ENCODE peak calls at places on chromosomes 7 and 10, in four cellular contexts. Y is naive thymus-derived CD8-positive, alpha-beta T cell; Z is cardiac muscle cell; R is activated CD8-positive, alpha-beta T cell treated with anti-CD3 and anti-CD28 coated beads for 36 hours. U is an unnamed sample.

GRCh38 chr7:91945476-91945875 is 4.8 kb downstream of the AKAP9 start:
- DNase-seq in Y (no peak), Z (no peak), R (no peak), U (peak; percentile 93)

GRCh38 chr7:38506756-38507155 is 124.4 kb downstream of the AMPH start:
- DNase-seq in Y (no peak), Z (no peak), R (no peak), U (peak; percentile 10)

GRCh38 chr10:114868801-114869200 is 47.2 kb downstream of the FHIP2A start:
- DNase-seq in Y (no peak), Z (no peak), R (no peak), U (peak; percentile 81)

GRCh38 chr7:73342645-73343044 is 14.7 kb downstream of the FKBP6 start:
- DNase-seq in Y (no peak), Z (peak; percentile 65), R (no peak), U (peak; percentile 67)

GRCh38 chr10:5252177-5253037 is 55.8 kb downstream of the AKR1C4 start:
- DNase-seq in Y (no peak), Z (no peak), R (no peak), U (peak; percentile 26)

GRCh38 chr7:131518626-131519025 is 37.8 kb downstream of the PODXL start:
- DNase-seq in Y (no peak), Z (no peak), R (no peak), U (no peak)

GRCh38 chr7:116172353-116172752 is 38.0 kb upstream of the TES start:
- DNase-seq in Y (no peak), Z (no peak), R (no peak), U (no peak)

GRCh38 chr10:114278884-114279191 is 39.8 kb downstream of the VWA2 start:
- DNase-seq in Y (no peak), Z (no peak), R (no peak), U (no peak)

GRCh38 chr7:20404371-20404770 is 73.7 kb downstream of the ITGB8 start:
- DNase-seq in Y (no peak), Z (no peak), R (no peak), U (no peak)

GRCh38 chr10:88157981-88158465 is 294.6 kb downstream of the PTEN start:
- DNase-seq in Y (no peak), Z (no peak), R (no peak), U (peak; percentile 92)

GRCh38 chr10:27742926-27743735 is 2.5 kb downstream of the MKX start:
- DNase-seq in Y (peak; percentile 33), Z (peak; percentile 54), R (peak; percentile 52), U (peak; percentile 32)

GRCh38 chr10:48363617-48364355 is 57.3 kb downstream of the MAPK8 start:
- DNase-seq in Y (peak; percentile 30), Z (peak; percentile 61), R (peak; percentile 41), U (peak; percentile 80)

GRCh38 chr10:72067463-72068125 is 20.8 kb downstream of the SPOCK2 start:
- DNase-seq in Y (no peak), Z (no peak), R (no peak), U (no peak)

GRCh38 chr7:33730958-33731357 is 174.4 kb upstream of the BMPER start:
- DNase-seq in Y (no peak), Z (no peak), R (no peak), U (no peak)

GRCh38 chr10:57992321-57993077 is 275.2 kb downstream of the IPMK start:
- DNase-seq in Y (no peak), Z (no peak), R (no peak), U (peak; percentile 65)

GRCh38 chr10:62081322-62081945 is 179.9 kb downstream of the ARID5B start:
- DNase-seq in Y (no peak), Z (no peak), R (no peak), U (no peak)

GRCh38 chr7:123608991-123609882 is 7.6 kb downstream of the ASB15 start:
- DNase-seq in Y (no peak), Z (no peak), R (no peak), U (no peak)

GRCh38 chr10:70331486-70332268 is 47.9 kb upstream of the NPFFR1 start:
- DNase-seq in Y (no peak), Z (peak; percentile 25), R (peak; percentile 39), U (peak; percentile 94)

GRCh38 chr10:108303149-108303548 is 1138.6 kb upstream of the SORCS1 start:
- DNase-seq in Y (no peak), Z (no peak), R (no peak), U (no peak)

GRCh38 chr10:58393317-58393716 is 8.1 kb downstream of the TFAM start:
- DNase-seq in Y (no peak), Z (no peak), R (no peak), U (peak; percentile 25)

GRCh38 chr7:115618676-115619075 is 411.9 kb downstream of the TFEC start:
- DNase-seq in Y (no peak), Z (no peak), R (no peak), U (peak; percentile 74)

GRCh38 chr10:37856881-37857286 is 526 bp downstream of the ZNF248 start:
- DNase-seq in Y (no peak), Z (no peak), R (peak; percentile 44), U (no peak)

GRCh38 chr10:3500408-3500856 is 284.6 kb downstream of the KLF6 start:
- DNase-seq in Y (no peak), Z (peak; percentile 75), R (no peak), U (peak; percentile 98)

U was measured in iris pigment epithelial cell.